ENCODE peak calls at places on chromosomes 6 and 20, in ten cellular contexts. Z, K, O, X, V, R, W, M, Y and F are unnamed samples.

GRCh38 chr6:170178561-170179477 is 112.1 kb downstream of the DLL1 start:
- DNase-seq in Y (no peak), W (no peak), X (peak; percentile 29), V (no peak), M (no peak), O (peak; percentile 93), Z (no peak), R (peak; percentile 19), K (peak; percentile 95), F (peak; percentile 23)

GRCh38 chr6:22079788-22080187 is 217.0 kb downstream of the PRL start:
- DNase-seq in M (no peak), Y (no peak), R (no peak), W (no peak), X (no peak), O (no peak), V (no peak), K (peak; percentile 78), Z (no peak), F (no peak)

GRCh38 chr20:1034420-1034799 is 32.3 kb upstream of the RSPO4 start:
- DNase-seq in X (no peak), V (no peak), R (no peak), Y (no peak), W (no peak), Z (no peak), K (peak; percentile 12), M (no peak), O (no peak), F (no peak)

GRCh38 chr6:41684311-41685182 is 46.3 kb downstream of the MDFI start:
- DNase-seq in O (no peak), R (no peak), Z (no peak), K (no peak), M (no peak), Y (no peak), X (no peak), V (no peak), W (no peak), F (no peak)

GRCh38 chr6:47483853-47484546 is 6.4 kb downstream of the CD2AP start:
- DNase-seq in X (no peak), W (no peak), O (peak; percentile 90), Y (no peak), Z (no peak), V (no peak), K (peak; percentile 65), R (no peak), M (no peak), F (no peak)

GRCh38 chr6:1916334-1916985 is 306.7 kb downstream of the FOXC1 start:
- DNase-seq in K (peak; percentile 90), V (no peak), Y (no peak), O (peak; percentile 79), X (no peak), R (no peak), Z (no peak), W (no peak), M (peak; percentile 45), F (no peak)

GRCh38 chr6:131080084-131080483 is 17.0 kb upstream of the EPB41L2 start:
- DNase-seq in V (no peak), O (no peak), W (no peak), M (no peak), Y (no peak), X (no peak), Z (no peak), K (no peak), R (no peak), F (no peak)

GRCh38 chr6:148700713-148701392 is 46.0 kb upstream of the UST start:
- DNase-seq in K (peak; percentile 83), Z (no peak), W (peak; percentile 14), V (peak; percentile 53), X (no peak), Y (no peak), O (peak; percentile 39), M (no peak), R (peak; percentile 37), F (no peak)

GRCh38 chr6:170164271-170164900 is 126.5 kb downstream of the DLL1 start:
- DNase-seq in Y (no peak), W (no peak), M (no peak), K (no peak), V (no peak), O (no peak), R (no peak), X (no peak), Z (no peak), F (peak; percentile 37)

GRCh38 chr6:108288742-108289141 is 6.1 kb upstream of the AFG1L start:
- DNase-seq in R (no peak), V (no peak), Z (no peak), Y (no peak), K (no peak), M (no peak), O (no peak), W (no peak), X (no peak), F (no peak)

GRCh38 chr6:108295676-108296075 is 822 bp downstream of the AFG1L start:
- DNase-seq in V (no peak), X (no peak), W (no peak), Y (no peak), Z (no peak), K (no peak), M (no peak), R (no peak), O (no peak), F (peak; percentile 44)

GRCh38 chr6:108294787-108295625 is at the start of gene AFG1L:
- DNase-seq in K (peak; percentile 93), X (peak; percentile 93), O (peak; percentile 71), Z (peak; percentile 83), W (peak; percentile 93), R (peak; percentile 96), M (peak; percentile 93), V (peak; percentile 83), Y (peak; percentile 76), F (peak; percentile 91)

GRCh38 chr6:108294297-108294786 is 512 bp upstream of the AFG1L start:
- DNase-seq in O (no peak), W (no peak), R (no peak), K (no peak), M (no peak), X (peak; percentile 18), V (no peak), Z (no peak), Y (no peak), F (no peak)

GRCh38 chr6:108293527-108294296 is 1.1 kb upstream of the AFG1L start:
- DNase-seq in V (no peak), W (no peak), M (no peak), K (no peak), Z (no peak), R (no peak), Y (no peak), O (no peak), X (no peak), F (peak; percentile 40)
- H3K4me3 ChIP-seq in V (peak overlapping the region; percentile 86), W (peak overlapping the region; percentile 34), M (peak overlapping the region; percentile 80), K (peak overlapping the region; percentile 90), Z (peak overlapping the region; percentile 76), R (peak overlapping the region; percentile 92), Y (peak overlapping the region; percentile 67), O (peak overlapping the region; percentile 89), X (peak overlapping the region; percentile 62), F (peak overlapping the region; percentile 89)

GRCh38 chr6:15880262-15880973 is 217.6 kb upstream of the DTNBP1 start:
- DNase-seq in Z (no peak), O (no peak), M (no peak), X (no peak), Y (no peak), K (no peak), V (no peak), W (no peak), R (no peak), F (no peak)

GRCh38 chr6:15881150-15881549 is 218.3 kb upstream of the DTNBP1 start:
- DNase-seq in Y (no peak), Z (peak; percentile 26), O (no peak), R (no peak), V (no peak), W (no peak), M (no peak), K (no peak), X (no peak), F (no peak)

GRCh38 chr6:15879372-15880261 is 216.8 kb upstream of the DTNBP1 start:
- DNase-seq in R (no peak), V (peak; percentile 30), K (peak; percentile 86), Y (no peak), Z (peak; percentile 31), M (no peak), X (peak; percentile 76), W (peak; percentile 65), O (peak; percentile 56), F (peak; percentile 75)

GRCh38 chr6:15882915-15883314 is 220.1 kb upstream of the DTNBP1 start:
- DNase-seq in Z (no peak), O (no peak), V (no peak), X (peak; percentile 52), M (no peak), R (no peak), W (no peak), Y (no peak), K (no peak), F (no peak)

GRCh38 chr6:15882345-15882744 is 219.5 kb upstream of the DTNBP1 start:
- DNase-seq in O (peak; percentile 30), W (no peak), R (no peak), Y (no peak), V (no peak), Z (no peak), K (no peak), X (no peak), M (no peak), F (no peak)
- H3K9me2 ChIP-seq in O (no peaks in the 10 kb centered on the region), W (no peaks in the 10 kb centered on the region), R (peaks cover 4% of the 10 kb centered on the region), Y (no peaks in the 10 kb centered on the region), V (no peaks in the 10 kb centered on the region), Z (no peaks in the 10 kb centered on the region), K (no peaks in the 10 kb centered on the region), X (no peaks in the 10 kb centered on the region), M (no peaks in the 10 kb centered on the region), F (no peaks in the 10 kb centered on the region)

GRCh38 chr20:62602550-62602949 is 39.8 kb upstream of the SLCO4A1 start:
- DNase-seq in O (peak; percentile 78), V (no peak), K (no peak), X (no peak), Y (no peak), R (no peak), M (peak; percentile 71), Z (no peak), W (no peak), F (no peak)
- H3K4me3 ChIP-seq in O (peak overlapping the region; percentile 65), V (no peak overlapping the region), K (no peak overlapping the region), X (no peak overlapping the region), Y (no peak overlapping the region), R (no peak overlapping the region), M (no peak overlapping the region), Z (no peak overlapping the region), W (no peak overlapping the region), F (no peak overlapping the region)

GRCh38 chr6:56046576-56046975 is 171.2 kb upstream of the BMP5 start:
- DNase-seq in O (peak; percentile 83), X (no peak), W (no peak), M (peak; percentile 81), Z (no peak), K (peak; percentile 45), Y (no peak), V (no peak), R (no peak), F (no peak)

GRCh38 chr6:56048601-56049000 is 173.2 kb upstream of the BMP5 start:
- DNase-seq in W (no peak), Y (no peak), O (no peak), M (no peak), R (no peak), V (no peak), K (no peak), Z (no peak), X (no peak), F (no peak)

GRCh38 chr6:56051199-56051598 is 175.8 kb upstream of the BMP5 start:
- DNase-seq in M (no peak), R (no peak), X (no peak), Z (no peak), K (no peak), Y (no peak), O (no peak), W (no peak), V (peak; percentile 31), F (no peak)

GRCh38 chr6:56050530-56050929 is 175.1 kb upstream of the BMP5 start:
- DNase-seq in Y (no peak), X (no peak), V (no peak), Z (no peak), O (no peak), W (no peak), K (no peak), R (no peak), M (no peak), F (no peak)

GRCh38 chr6:56047931-56048520 is 172.6 kb upstream of the BMP5 start:
- DNase-seq in W (no peak), X (no peak), V (no peak), Z (no peak), M (no peak), K (no peak), Y (no peak), R (no peak), O (no peak), F (no peak)
- H3K9me2 ChIP-seq in W (no peaks in the 10 kb centered on the region), X (no peaks in the 10 kb centered on the region), V (peaks cover 5% of the 10 kb centered on the region), Z (no peaks in the 10 kb centered on the region), M (no peaks in the 10 kb centered on the region), K (no peaks in the 10 kb centered on the region), Y (no peaks in the 10 kb centered on the region), R (no peaks in the 10 kb centered on the region), O (no peaks in the 10 kb centered on the region), F (no peaks in the 10 kb centered on the region)